ENCODE peak calls at places on chromosome 1, in five cellular contexts. U is GM23338, X is hepatocyte, I is PC-3, N is OCI-LY7. Q is an unnamed sample. For H3K9me2, the result is how much of the 10 kb centered on the place peaks cover.

GRCh38 chr1:93689521-93690223 is 8.0 kb upstream of the BCAR3 start:
- DNase-seq in X (no peak), I (no peak), N (peak), U (peak), Q (no peak)

GRCh38 chr1:24285231-24285630 is 33.9 kb upstream of the GRHL3 start:
- DNase-seq in U (no peak), X (no peak), I (no peak), N (no peak), Q (no peak)

GRCh38 chr1:10387611-10388386 is 11.1 kb upstream of the PGD start:
- DNase-seq in U (peak), N (peak), I (peak), X (peak), Q (peak)

GRCh38 chr1:39819091-39819812 is 30.6 kb upstream of the BMP8B start:
- DNase-seq in U (no peak), I (no peak), N (no peak), X (no peak), Q (no peak)

GRCh38 chr1:8323706-8324105 is 5.8 kb downstream of the SLC45A1 start:
- DNase-seq in X (no peak), I (no peak), U (no peak), N (no peak), Q (no peak)

GRCh38 chr1:69494171-69494570 is 73.6 kb upstream of the LRRC7 start:
- DNase-seq in X (no peak), N (no peak), U (no peak), I (peak), Q (no peak)

GRCh38 chr1:181314959-181315358 is 168.4 kb upstream of the CACNA1E start:
- DNase-seq in N (no peak), U (peak), X (no peak), I (no peak), Q (no peak)

GRCh38 chr1:172466795-172467407 is 23.0 kb upstream of the PIGC start:
- DNase-seq in I (peak), X (peak), N (no peak), U (no peak), Q (no peak)

GRCh38 chr1:39900662-39901485 is 843 bp downstream of the MYCL start:
- DNase-seq in N (no peak), X (peak), U (no peak), I (peak), Q (peak)

GRCh38 chr1:64265141-64265540 is 61.7 kb downstream of the UBE2U start:
- DNase-seq in X (no peak), U (no peak), N (no peak), I (no peak), Q (no peak)

GRCh38 chr1:192576190-192577144 is 894 bp downstream of the RGS1 start:
- DNase-seq in X (no peak), U (no peak), N (no peak), I (no peak), Q (no peak)

GRCh38 chr1:108643492-108644333 is 17.2 kb downstream of the HENMT1 start:
- DNase-seq in N (peak), U (peak), I (peak), X (peak), Q (peak)

GRCh38 chr1:68506386-68506785 is 9.5 kb upstream of the DEPDC1 start:
- DNase-seq in X (no peak), N (no peak), I (peak), U (no peak), Q (no peak)

GRCh38 chr1:8197493-8198282 is 120.2 kb upstream of the SLC45A1 start:
- DNase-seq in U (no peak), I (peak), N (no peak), X (peak), Q (no peak)

GRCh38 chr1:15870421-15870820 is 22.9 kb downstream of the SPEN start:
- DNase-seq in I (no peak), X (no peak), N (no peak), U (no peak), Q (no peak)

GRCh38 chr1:180157576-180158057 is 2.9 kb downstream of the QSOX1 start:
- DNase-seq in X (peak), I (peak), N (no peak), U (peak), Q (no peak)

GRCh38 chr1:109772658-109773202 is 9.0 kb upstream of the EPS8L3 start:
- DNase-seq in X (no peak), U (no peak), I (no peak), N (no peak), Q (no peak)

GRCh38 chr1:101100674-101101073 is 75.1 kb upstream of the DPH5 start:
- DNase-seq in I (no peak), N (no peak), X (no peak), U (no peak), Q (no peak)

GRCh38 chr1:201108614-201109013 is 3.6 kb downstream of the CACNA1S start:
- DNase-seq in X (no peak), I (no peak), N (no peak), U (no peak), Q (no peak)
- H3K4me2 ChIP-seq in X (no peak), I (no peak), N (no peak), U (no peak), Q (no peak)

DNA sequence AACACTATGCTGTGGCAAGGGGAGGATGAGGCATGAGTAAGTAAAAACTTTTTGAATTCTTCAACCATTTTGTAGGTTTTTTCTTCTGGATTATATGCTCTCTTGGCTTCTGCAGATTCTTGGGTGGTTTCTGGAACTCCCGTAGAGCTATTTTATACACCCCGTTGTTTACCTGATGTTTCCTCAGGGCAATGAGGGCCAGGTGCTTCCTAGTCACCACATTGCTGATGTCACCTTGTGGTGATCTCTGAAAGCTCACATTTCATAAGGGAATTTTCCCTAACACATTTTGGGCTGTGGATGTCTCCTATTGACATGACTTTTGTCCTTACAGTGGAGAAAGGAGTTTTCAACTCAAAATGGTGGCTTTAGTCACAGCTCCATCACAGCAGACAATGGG is 356.6 kb downstream of the PLA2G4A start:
- DNase-seq in I (peak), X (no peak), U (peak), N (peak), Q (peak)
- H3K9me2 ChIP-seq in I (under half), X (under half), U (under half), N (under half), Q (under half)

DNA sequence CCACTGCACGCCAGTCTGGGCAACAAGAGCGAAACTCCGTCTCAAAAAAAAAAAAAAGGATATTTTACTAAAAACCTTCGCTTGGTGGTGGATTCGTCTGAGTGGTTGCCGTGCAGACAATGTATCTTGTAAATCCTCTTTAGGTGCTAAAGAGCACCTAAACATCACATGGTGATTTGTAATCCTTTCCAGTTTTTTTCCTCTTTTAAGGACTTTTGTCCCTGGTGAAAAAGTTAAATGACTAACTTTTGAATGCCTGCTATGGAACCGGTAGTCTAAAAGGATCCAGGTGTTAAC is 769 bp upstream of the ARNT start:
- DNase-seq in N (peak), I (no peak), U (peak), X (no peak), Q (peak)
- H3K4me3 ChIP-seq in N (peak), I (peak), U (peak), X (no peak), Q (peak)

DNA sequence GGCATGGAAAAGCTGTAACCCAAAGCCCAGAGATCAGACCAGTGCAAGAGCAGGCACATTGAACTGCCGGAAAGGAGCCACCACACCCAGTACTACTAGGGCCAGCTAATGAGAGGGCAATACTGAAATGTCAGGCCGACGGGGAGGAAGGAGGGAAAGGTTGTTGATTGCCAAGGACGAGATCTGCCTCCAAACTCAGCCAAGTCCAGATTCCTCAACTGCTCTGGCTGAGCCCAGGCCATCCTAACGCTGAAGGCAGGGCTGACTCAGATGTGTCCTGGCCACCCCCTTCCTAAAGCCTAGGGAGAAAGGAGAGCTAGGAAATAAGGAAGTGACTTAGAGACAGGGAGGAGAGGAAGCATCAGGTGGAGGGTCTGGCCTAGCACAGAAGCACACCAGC is 42.1 kb upstream of the IPO9 start:
- DNase-seq in I (no peak), N (no peak), X (no peak), U (no peak), Q (no peak)
- H3K4me2 ChIP-seq in I (no peak), N (no peak), X (no peak), U (no peak), Q (no peak)

GRCh38 chr1:164636744-164637143 is 77.8 kb downstream of the PBX1 start:
- DNase-seq in N (no peak), I (no peak), U (no peak), X (no peak), Q (no peak)
- H3K9me2 ChIP-seq in N (under half), I (under half), U (under half), X (under half), Q (under half)

GRCh38 chr1:151199860-151200581 is 1.7 kb downstream of the PIP5K1A start:
- DNase-seq in X (peak), U (peak), I (peak), N (peak), Q (no peak)
- H3K4me3 ChIP-seq in X (peak), U (peak), I (peak), N (peak), Q (peak)

GRCh38 chr1:248834343-248834940 is 3.6 kb upstream of the ZNF672 start:
- DNase-seq in N (no peak), X (no peak), I (no peak), U (no peak), Q (no peak)
- H3K4me2 ChIP-seq in N (no peak), X (no peak), I (no peak), U (no peak), Q (no peak)

DNA sequence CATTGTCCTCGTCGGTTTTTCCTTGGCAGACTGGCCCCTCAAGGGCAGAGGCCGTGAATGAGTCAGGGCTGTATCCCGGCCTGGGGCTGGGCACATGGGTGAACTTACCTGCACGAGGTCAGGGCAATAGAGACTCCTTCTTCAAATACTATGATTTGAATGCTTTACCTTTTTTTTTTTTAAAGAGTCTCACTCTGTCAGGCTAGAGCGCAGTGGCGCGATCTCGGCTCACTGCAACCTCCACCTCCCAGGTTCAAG is 5.0 kb downstream of the LAPTM5 start:
- DNase-seq in I (no peak), X (no peak), U (no peak), N (no peak), Q (no peak)
- H3K9me2 ChIP-seq in I (under half), X (under half), U (under half), N (under half), Q (under half)